ENCODE peak calls at places on chromosomes 6 and 20, in five cellular contexts. M, I, N, A and V are unnamed samples.
A peak's percentile ranks its signal among the peaks of the same experiment; 100 is the strongest.

GRCh38 chr6:106518748-106519147 is 110.5 kb downstream of the RTN4IP1 start:
- DNase-seq in I (no peak), N (no peak), M (no peak), A (no peak), V (no peak)

GRCh38 chr20:12414446-12415274 is 497.0 kb downstream of the BTBD3 start:
- DNase-seq in I (no peak), A (peak; percentile 7), N (no peak), M (no peak), V (no peak)

GRCh38 chr6:16555550-16555949 is 205.7 kb downstream of the ATXN1 start:
- DNase-seq in I (no peak), M (no peak), N (no peak), A (no peak), V (no peak)

GRCh38 chr6:1474205-1474604 is 84.8 kb downstream of the FOXF2 start:
- DNase-seq in N (no peak), M (no peak), I (no peak), A (no peak), V (peak; percentile 19)

GRCh38 chr6:41741625-41742490 is 5.3 kb downstream of the PGC start:
- DNase-seq in A (no peak), I (no peak), N (no peak), M (no peak), V (no peak)

GRCh38 chr20:37920270-37920669 is 17.3 kb downstream of the VSTM2L start:
- DNase-seq in N (no peak), M (no peak), A (no peak), I (no peak), V (no peak)

GRCh38 chr20:45407067-45407745 is 883 bp upstream of the DBNDD2 start:
- DNase-seq in A (peak; percentile 41), N (peak; percentile 74), M (peak; percentile 66), I (peak; percentile 78), V (peak; percentile 66)

GRCh38 chr6:151437401-151437800 is 14.5 kb downstream of the RMND1 start:
- DNase-seq in M (no peak), I (no peak), N (no peak), A (peak; percentile 57), V (no peak)

GRCh38 chr20:57244221-57244585 is 22.2 kb downstream of the BMP7 start:
- DNase-seq in I (no peak), A (no peak), N (no peak), M (no peak), V (no peak)

GRCh38 chr6:158666637-158667359 is 16.9 kb downstream of the SYTL3 start:
- DNase-seq in A (peak; percentile 77), N (no peak), M (peak; percentile 32), I (no peak), V (no peak)

GRCh38 chr6:30216096-30216495 is 2.9 kb upstream of the TRIM26 start:
- DNase-seq in I (no peak), N (no peak), A (no peak), M (no peak), V (no peak)

GRCh38 chr6:118350881-118351430 is 197.1 kb upstream of the PLN start:
- DNase-seq in A (no peak), N (no peak), I (no peak), M (no peak), V (no peak)

GRCh38 chr6:138560130-138560850 is 61.0 kb upstream of the NHSL1 start:
- DNase-seq in I (no peak), N (no peak), A (no peak), M (peak; percentile 26), V (no peak)

GRCh38 chr6:13248053-13248452 is 80.3 kb downstream of the TBC1D7 start:
- DNase-seq in A (peak; percentile 46), I (no peak), N (no peak), M (peak; percentile 27), V (peak; percentile 47)

GRCh38 chr6:23319560-23319959 is 750.2 kb downstream of the HDGFL1 start:
- DNase-seq in A (no peak), N (no peak), I (no peak), M (no peak), V (no peak)

GRCh38 chr20:35711588-35712209 is 12.5 kb downstream of the ROMO1 start:
- DNase-seq in A (peak; percentile 1), I (no peak), N (no peak), M (no peak), V (no peak)

GRCh38 chr6:22399693-22400092 is 102.9 kb upstream of the PRL start:
- DNase-seq in A (peak; percentile 14), I (no peak), M (no peak), N (no peak), V (no peak)

GRCh38 chr6:13273931-13274706 is 54.2 kb downstream of the TBC1D7 start:
- DNase-seq in M (no peak), N (no peak), A (no peak), I (no peak), V (no peak)

GRCh38 chr6:40881501-40881900 is 157.5 kb downstream of the UNC5CL start:
- DNase-seq in I (no peak), M (no peak), N (no peak), A (no peak), V (no peak)

GRCh38 chr6:142819603-142820335 is 125.2 kb downstream of the HIVEP2 start:
- DNase-seq in M (no peak), A (peak; percentile 67), I (no peak), N (no peak), V (no peak)

GRCh38 chr20:45445805-45446562 is 23.6 kb upstream of the WFDC2 start:
- DNase-seq in N (no peak), I (no peak), M (peak; percentile 82), A (peak; percentile 28), V (peak; percentile 75)

GRCh38 chr6:126077810-126078791 is 91.8 kb downstream of the TRMT11 start:
- DNase-seq in M (no peak), A (no peak), N (no peak), I (no peak), V (no peak)

GRCh38 chr6:141963543-141964295 is 169.0 kb upstream of the GJE1 start:
- DNase-seq in I (no peak), A (peak; percentile 41), N (no peak), M (no peak), V (no peak)

GRCh38 chr20:50283370-50283769 is 92.7 kb downstream of the CEBPB start:
- DNase-seq in A (no peak), N (no peak), I (no peak), M (no peak), V (no peak)

GRCh38 chr6:46452312-46452917 is 38.8 kb downstream of the RCAN2 start:
- DNase-seq in A (no peak), I (no peak), N (peak; percentile 33), M (no peak), V (no peak)